ENCODE peak calls at places on chromosomes 2 and 18, in nine cellular contexts. One of them, this sample, is unnamed.

GRCh38 chr18:40249390-40250080 is 1705.5 kb upstream of the PIK3C3 start:
- DNase-seq in breast epithelium: no peak
- DNase-seq in left ventricle myocardium inferior: no peak
- DNase-seq in suprapubic skin: no peak
- DNase-seq in right cardiac atrium: no peak
- DNase-seq in IMR-90: peak; percentile 6
- DNase-seq in PC-3: no peak
- DNase-seq in AG04450: no peak
- DNase-seq in hepatocyte: peak; percentile 8
- DNase-seq in this sample: no peak

GRCh38 chr2:203225423-203226039 is 13.3 kb upstream of the CYP20A1 start:
- DNase-seq in breast epithelium: no peak
- DNase-seq in left ventricle myocardium inferior: no peak
- DNase-seq in suprapubic skin: no peak
- DNase-seq in right cardiac atrium: no peak
- DNase-seq in IMR-90: peak; percentile 21
- DNase-seq in PC-3: peak; percentile 52
- DNase-seq in AG04450: no peak
- DNase-seq in hepatocyte: peak; percentile 17
- DNase-seq in this sample: no peak

GRCh38 chr2:71610671-71611070 is 157.3 kb downstream of the DYSF start:
- DNase-seq in breast epithelium: peak; percentile 16
- DNase-seq in left ventricle myocardium inferior: no peak
- DNase-seq in suprapubic skin: peak; percentile 38
- DNase-seq in right cardiac atrium: peak; percentile 18
- DNase-seq in IMR-90: no peak
- DNase-seq in PC-3: no peak
- DNase-seq in AG04450: no peak
- DNase-seq in hepatocyte: no peak
- DNase-seq in this sample: no peak

GRCh38 chr18:63648241-63648640 is 4.2 kb upstream of the SERPINB4 start:
- DNase-seq in breast epithelium: no peak
- DNase-seq in left ventricle myocardium inferior: no peak
- DNase-seq in suprapubic skin: no peak
- DNase-seq in right cardiac atrium: no peak
- DNase-seq in IMR-90: peak; percentile 36
- DNase-seq in PC-3: peak; percentile 7
- DNase-seq in AG04450: no peak
- DNase-seq in hepatocyte: no peak
- DNase-seq in this sample: no peak

GRCh38 chr18:316391-316790 is 48.5 kb upstream of the THOC1 start:
- DNase-seq in breast epithelium: no peak
- DNase-seq in left ventricle myocardium inferior: no peak
- DNase-seq in suprapubic skin: no peak
- DNase-seq in right cardiac atrium: no peak
- DNase-seq in IMR-90: peak; percentile 70
- DNase-seq in PC-3: no peak
- DNase-seq in AG04450: peak; percentile 13
- DNase-seq in hepatocyte: no peak
- DNase-seq in this sample: no peak

GRCh38 chr2:129002751-129003150 is 684.1 kb upstream of the HS6ST1 start:
- DNase-seq in breast epithelium: no peak
- DNase-seq in left ventricle myocardium inferior: no peak
- DNase-seq in suprapubic skin: no peak
- DNase-seq in right cardiac atrium: no peak
- DNase-seq in IMR-90: no peak
- DNase-seq in PC-3: no peak
- DNase-seq in AG04450: no peak
- DNase-seq in hepatocyte: no peak
- DNase-seq in this sample: no peak

GRCh38 chr2:126909366-126909765 is 10.7 kb downstream of the TEX51 start:
- DNase-seq in breast epithelium: no peak
- DNase-seq in left ventricle myocardium inferior: no peak
- DNase-seq in suprapubic skin: no peak
- DNase-seq in right cardiac atrium: no peak
- DNase-seq in IMR-90: no peak
- DNase-seq in PC-3: no peak
- DNase-seq in AG04450: no peak
- DNase-seq in hepatocyte: no peak
- DNase-seq in this sample: no peak

GRCh38 chr18:183769-184168 is 25.4 kb downstream of the USP14 start:
- DNase-seq in breast epithelium: no peak
- DNase-seq in left ventricle myocardium inferior: no peak
- DNase-seq in suprapubic skin: no peak
- DNase-seq in right cardiac atrium: no peak
- DNase-seq in IMR-90: no peak
- DNase-seq in PC-3: no peak
- DNase-seq in AG04450: no peak
- DNase-seq in hepatocyte: no peak
- DNase-seq in this sample: no peak

GRCh38 chr18:75507636-75508035 is 80.1 kb upstream of the SMIM21 start:
- DNase-seq in breast epithelium: no peak
- DNase-seq in left ventricle myocardium inferior: no peak
- DNase-seq in suprapubic skin: no peak
- DNase-seq in right cardiac atrium: no peak
- DNase-seq in IMR-90: peak; percentile 51
- DNase-seq in PC-3: no peak
- DNase-seq in AG04450: no peak
- DNase-seq in hepatocyte: no peak
- DNase-seq in this sample: no peak

GRCh38 chr2:178012639-178013038 is 59.9 kb downstream of the PDE11A start:
- DNase-seq in breast epithelium: no peak
- DNase-seq in left ventricle myocardium inferior: no peak
- DNase-seq in suprapubic skin: no peak
- DNase-seq in right cardiac atrium: no peak
- DNase-seq in IMR-90: no peak
- DNase-seq in PC-3: no peak
- DNase-seq in AG04450: no peak
- DNase-seq in hepatocyte: no peak
- DNase-seq in this sample: no peak

GRCh38 chr2:10137053-10137843 is 14.7 kb downstream of the RRM2 start:
- DNase-seq in breast epithelium: no peak
- DNase-seq in left ventricle myocardium inferior: no peak
- DNase-seq in suprapubic skin: no peak
- DNase-seq in right cardiac atrium: no peak
- DNase-seq in IMR-90: no peak
- DNase-seq in PC-3: no peak
- DNase-seq in AG04450: no peak
- DNase-seq in hepatocyte: no peak
- DNase-seq in this sample: no peak

GRCh38 chr2:128411431-128411830 is 92.8 kb upstream of the HS6ST1 start:
- DNase-seq in breast epithelium: no peak
- DNase-seq in left ventricle myocardium inferior: no peak
- DNase-seq in suprapubic skin: no peak
- DNase-seq in right cardiac atrium: no peak
- DNase-seq in IMR-90: no peak
- DNase-seq in PC-3: no peak
- DNase-seq in AG04450: no peak
- DNase-seq in hepatocyte: no peak
- DNase-seq in this sample: no peak

GRCh38 chr2:120874401-120874821 is 138.7 kb downstream of the GLI2 start:
- DNase-seq in breast epithelium: no peak
- DNase-seq in left ventricle myocardium inferior: no peak
- DNase-seq in suprapubic skin: no peak
- DNase-seq in right cardiac atrium: no peak
- DNase-seq in IMR-90: no peak
- DNase-seq in PC-3: no peak
- DNase-seq in AG04450: no peak
- DNase-seq in hepatocyte: no peak
- DNase-seq in this sample: no peak

GRCh38 chr2:1625281-1626001 is 118.9 kb downstream of the PXDN start:
- DNase-seq in breast epithelium: peak; percentile 81
- DNase-seq in left ventricle myocardium inferior: no peak
- DNase-seq in suprapubic skin: no peak
- DNase-seq in right cardiac atrium: no peak
- DNase-seq in IMR-90: peak; percentile 82
- DNase-seq in PC-3: peak; percentile 98
- DNase-seq in AG04450: peak; percentile 37
- DNase-seq in hepatocyte: peak; percentile 50
- DNase-seq in this sample: no peak

GRCh38 chr2:224646242-224646846 is 61.2 kb upstream of the CUL3 start:
- DNase-seq in breast epithelium: no peak
- DNase-seq in left ventricle myocardium inferior: no peak
- DNase-seq in suprapubic skin: no peak
- DNase-seq in right cardiac atrium: no peak
- DNase-seq in IMR-90: peak; percentile 4
- DNase-seq in PC-3: peak; percentile 60
- DNase-seq in AG04450: no peak
- DNase-seq in hepatocyte: no peak
- DNase-seq in this sample: no peak

GRCh38 chr2:206480161-206480560 is 36.8 kb downstream of the ADAM23 start:
- DNase-seq in breast epithelium: no peak
- DNase-seq in left ventricle myocardium inferior: no peak
- DNase-seq in suprapubic skin: no peak
- DNase-seq in right cardiac atrium: no peak
- DNase-seq in IMR-90: peak; percentile 55
- DNase-seq in PC-3: no peak
- DNase-seq in AG04450: no peak
- DNase-seq in hepatocyte: no peak
- DNase-seq in this sample: no peak

GRCh38 chr2:177242136-177242987 is 22.2 kb downstream of the NFE2L2 start:
- DNase-seq in breast epithelium: no peak
- DNase-seq in left ventricle myocardium inferior: no peak
- DNase-seq in suprapubic skin: no peak
- DNase-seq in right cardiac atrium: no peak
- DNase-seq in IMR-90: peak; percentile 95
- DNase-seq in PC-3: peak; percentile 92
- DNase-seq in AG04450: peak; percentile 82
- DNase-seq in hepatocyte: peak; percentile 77
- DNase-seq in this sample: no peak

GRCh38 chr2:65666156-65666725 is 233.8 kb upstream of the SPRED2 start:
- DNase-seq in breast epithelium: no peak
- DNase-seq in left ventricle myocardium inferior: no peak
- DNase-seq in suprapubic skin: no peak
- DNase-seq in right cardiac atrium: no peak
- DNase-seq in IMR-90: peak; percentile 78
- DNase-seq in PC-3: peak; percentile 49
- DNase-seq in AG04450: peak; percentile 27
- DNase-seq in hepatocyte: peak; percentile 56
- DNase-seq in this sample: no peak

GRCh38 chr2:101360229-101360628 is 27.1 kb downstream of the CREG2 start:
- DNase-seq in breast epithelium: no peak
- DNase-seq in left ventricle myocardium inferior: no peak
- DNase-seq in suprapubic skin: no peak
- DNase-seq in right cardiac atrium: no peak
- DNase-seq in IMR-90: peak; percentile 52
- DNase-seq in PC-3: peak; percentile 89
- DNase-seq in AG04450: no peak
- DNase-seq in hepatocyte: peak; percentile 56
- DNase-seq in this sample: no peak

GRCh38 chr18:4264347-4264791 is 190.7 kb downstream of the DLGAP1 start:
- DNase-seq in breast epithelium: peak; percentile 24
- DNase-seq in left ventricle myocardium inferior: no peak
- DNase-seq in suprapubic skin: no peak
- DNase-seq in right cardiac atrium: no peak
- DNase-seq in IMR-90: no peak
- DNase-seq in PC-3: no peak
- DNase-seq in AG04450: no peak
- DNase-seq in hepatocyte: no peak
- DNase-seq in this sample: no peak

DNA sequence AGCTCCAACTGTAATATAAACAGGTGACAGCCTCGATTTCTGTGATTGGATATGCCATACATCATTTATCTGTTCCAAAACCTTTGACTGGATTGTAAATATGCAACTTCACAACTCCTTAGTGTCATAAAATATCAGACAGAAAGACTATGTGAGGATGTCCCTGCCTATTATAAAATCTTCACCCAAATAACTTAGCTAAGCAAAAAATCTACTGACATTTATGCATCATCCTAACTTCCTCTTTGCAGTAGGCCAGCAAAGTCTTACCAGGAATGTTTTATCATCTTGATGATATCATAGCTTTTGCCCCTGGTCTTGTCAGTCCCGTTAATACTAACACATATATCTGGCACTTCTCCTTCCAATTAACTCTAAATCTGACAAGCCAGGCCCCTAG is 356.6 kb upstream of the HNMT start:
- DNase-seq in breast epithelium: no peak
- DNase-seq in left ventricle myocardium inferior: no peak
- DNase-seq in suprapubic skin: no peak
- DNase-seq in right cardiac atrium: no peak
- DNase-seq in IMR-90: no peak
- DNase-seq in PC-3: no peak
- DNase-seq in AG04450: no peak
- DNase-seq in hepatocyte: no peak
- DNase-seq in this sample: no peak
- H3K4me3 ChIP-seq in breast epithelium: no peak overlapping the region
- H3K4me3 ChIP-seq in left ventricle myocardium inferior: no peak overlapping the region
- H3K4me3 ChIP-seq in suprapubic skin: no peak overlapping the region
- H3K4me3 ChIP-seq in right cardiac atrium: no peak overlapping the region
- H3K4me3 ChIP-seq in IMR-90: no peak overlapping the region
- H3K4me3 ChIP-seq in PC-3: no peak overlapping the region
- H3K4me3 ChIP-seq in AG04450: no peak overlapping the region
- H3K4me3 ChIP-seq in hepatocyte: no peak overlapping the region
- H3K4me3 ChIP-seq in this sample: no peak overlapping the region

GRCh38 chr2:194610297-194610696 is 1046.7 kb upstream of the SLC39A10 start:
- DNase-seq in breast epithelium: no peak
- DNase-seq in left ventricle myocardium inferior: no peak
- DNase-seq in suprapubic skin: no peak
- DNase-seq in right cardiac atrium: no peak
- DNase-seq in IMR-90: no peak
- DNase-seq in PC-3: no peak
- DNase-seq in AG04450: no peak
- DNase-seq in hepatocyte: no peak
- DNase-seq in this sample: no peak
- H3K9me3 ChIP-seq in breast epithelium: peaks cover 25% of the 10 kb centered on the region
- H3K9me3 ChIP-seq in left ventricle myocardium inferior: peaks cover 30% of the 10 kb centered on the region
- H3K9me3 ChIP-seq in suprapubic skin: no peaks in the 10 kb centered on the region
- H3K9me3 ChIP-seq in right cardiac atrium: no peaks in the 10 kb centered on the region
- H3K9me3 ChIP-seq in IMR-90: peaks cover 7% of the 10 kb centered on the region
- H3K9me3 ChIP-seq in PC-3: peaks cover 15% of the 10 kb centered on the region
- H3K9me3 ChIP-seq in AG04450: peaks cover 17% of the 10 kb centered on the region
- H3K9me3 ChIP-seq in hepatocyte: no peaks in the 10 kb centered on the region
- H3K9me3 ChIP-seq in this sample: no peaks in the 10 kb centered on the region

DNA sequence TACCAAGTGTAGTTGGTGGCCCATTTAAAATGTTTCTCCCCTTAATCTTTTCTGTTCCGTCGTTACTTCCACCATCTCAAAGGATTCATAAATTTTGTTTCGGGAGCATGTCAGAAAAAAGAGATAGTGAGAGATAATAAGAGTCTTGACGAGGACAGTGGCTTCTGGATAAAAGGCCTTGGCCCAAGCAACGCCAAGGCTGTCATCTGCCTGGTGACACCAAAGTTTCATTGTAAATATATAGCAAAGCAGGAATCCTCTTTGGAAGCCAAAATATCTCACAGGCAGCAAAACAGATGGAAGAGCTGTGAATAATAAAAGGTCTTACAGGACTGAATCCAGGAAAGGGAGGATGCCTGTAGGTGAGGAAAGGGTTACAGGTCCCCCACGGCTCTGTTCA is 382.9 kb downstream of the OSR1 start:
- DNase-seq in breast epithelium: no peak
- DNase-seq in left ventricle myocardium inferior: no peak
- DNase-seq in suprapubic skin: no peak
- DNase-seq in right cardiac atrium: no peak
- DNase-seq in IMR-90: no peak
- DNase-seq in PC-3: no peak
- DNase-seq in AG04450: no peak
- DNase-seq in hepatocyte: no peak
- DNase-seq in this sample: no peak
- H3K27ac ChIP-seq in breast epithelium: no peak overlapping the region
- H3K27ac ChIP-seq in left ventricle myocardium inferior: peak overlapping the region; percentile 73
- H3K27ac ChIP-seq in suprapubic skin: no peak overlapping the region
- H3K27ac ChIP-seq in right cardiac atrium: no peak overlapping the region
- H3K27ac ChIP-seq in IMR-90: peak overlapping the region; percentile 29
- H3K27ac ChIP-seq in PC-3: peak overlapping the region; percentile 64
- H3K27ac ChIP-seq in AG04450: no peak overlapping the region
- H3K27ac ChIP-seq in hepatocyte: peak overlapping the region; percentile 92
- H3K27ac ChIP-seq in this sample: no peak overlapping the region

GRCh38 chr2:73174941-73175662 is 27.3 kb upstream of the NOTO start:
- DNase-seq in breast epithelium: no peak
- DNase-seq in left ventricle myocardium inferior: no peak
- DNase-seq in suprapubic skin: no peak
- DNase-seq in right cardiac atrium: no peak
- DNase-seq in IMR-90: no peak
- DNase-seq in PC-3: no peak
- DNase-seq in AG04450: no peak
- DNase-seq in hepatocyte: no peak
- DNase-seq in this sample: no peak
- H3K4me3 ChIP-seq in breast epithelium: peak overlapping the region; percentile 50
- H3K4me3 ChIP-seq in left ventricle myocardium inferior: peak overlapping the region; percentile 72
- H3K4me3 ChIP-seq in suprapubic skin: peak overlapping the region; percentile 55
- H3K4me3 ChIP-seq in right cardiac atrium: peak overlapping the region; percentile 65
- H3K4me3 ChIP-seq in IMR-90: no peak overlapping the region
- H3K4me3 ChIP-seq in PC-3: peak overlapping the region; percentile 75
- H3K4me3 ChIP-seq in AG04450: peak overlapping the region; percentile 36
- H3K4me3 ChIP-seq in hepatocyte: peak overlapping the region; percentile 26
- H3K4me3 ChIP-seq in this sample: peak overlapping the region; percentile 55

This sample was measured in esophagus squamous epithelium.